ENCODE peak calls at places on chromosomes 3 and 15, in eight cellular contexts. E is MM.1S, P is PC-9, X is GM23248, G is HCT116, B is GM23338, J is PC-3, T is hepatocyte. I is an unnamed sample. For H3K4me1, H3K36me3 and H3K9me2, the result is how much of the 10 kb centered on the place peaks cover.

GRCh38 chr3:37820213-37820612 is 41.5 kb upstream of the CTDSPL start:
- DNase-seq in X (no peak), G (no peak), B (no peak), P (no peak), E (no peak), T (no peak), J (no peak), I (no peak)

GRCh38 chr3:4417449-4417848 is 49.6 kb downstream of the SUMF1 start:
- DNase-seq in J (peak), X (peak), E (no peak), G (no peak), P (no peak), B (no peak), T (no peak), I (no peak)

GRCh38 chr15:69997701-69998273 is 99.9 kb downstream of the TLE3 start:
- DNase-seq in J (peak), E (no peak), X (peak), B (no peak), T (peak), G (peak), P (peak), I (no peak)

GRCh38 chr3:127590282-127590592 is 296 bp downstream of the TPRA1 start:
- DNase-seq in G (no peak), B (peak), X (no peak), J (no peak), P (no peak), T (no peak), E (no peak), I (peak)

GRCh38 chr3:123376451-123377172 is 72.3 kb downstream of the ADCY5 start:
- DNase-seq in G (no peak), E (no peak), B (no peak), J (no peak), T (no peak), P (no peak), X (no peak), I (no peak)

GRCh38 chr3:107421170-107421792 is 44.0 kb downstream of the CCDC54 start:
- DNase-seq in X (peak), B (peak), P (peak), G (peak), J (peak), T (peak), E (peak), I (peak)

GRCh38 chr3:118504906-118505305 is 529.7 kb downstream of the IGSF11 start:
- DNase-seq in G (no peak), B (no peak), X (no peak), J (no peak), P (no peak), E (no peak), T (no peak), I (no peak)

GRCh38 chr3:108780235-108780634 is 23.0 kb upstream of the RETNLB start:
- DNase-seq in E (peak), T (no peak), G (no peak), J (no peak), P (no peak), X (no peak), B (peak), I (no peak)

GRCh38 chr15:52284164-52284563 is 11.4 kb downstream of the MYO5C start:
- DNase-seq in B (no peak), T (no peak), P (peak), G (no peak), X (peak), J (peak), E (no peak), I (no peak)

GRCh38 chr3:120102674-120103073 is 8.4 kb upstream of the GSK3B start:
- DNase-seq in T (no peak), G (no peak), B (no peak), X (no peak), P (no peak), J (peak), E (no peak), I (no peak)

GRCh38 chr15:77346637-77347036 is 73.3 kb downstream of the PEAK1 start:
- DNase-seq in T (no peak), J (peak), G (no peak), X (no peak), P (no peak), B (no peak), E (no peak), I (no peak)
- H3K4me1 ChIP-seq in T (under half), J (under half), G (under half), X (under half), P (under half), B (under half), E (under half), I (under half)

GRCh38 chr3:10311710-10312109 is 9.2 kb downstream of the SEC13 start:
- DNase-seq in G (no peak), X (no peak), E (no peak), T (no peak), J (no peak), P (no peak), B (no peak), I (no peak)

GRCh38 chr3:10312391-10312790 is 8.5 kb downstream of the SEC13 start:
- DNase-seq in X (no peak), J (no peak), T (no peak), B (no peak), E (no peak), P (no peak), G (no peak), I (no peak)

GRCh38 chr3:10308678-10309077 is 12.2 kb downstream of the SEC13 start:
- DNase-seq in G (no peak), B (no peak), T (no peak), J (no peak), X (no peak), E (no peak), P (no peak), I (no peak)

GRCh38 chr3:10310578-10310977 is 10.3 kb downstream of the SEC13 start:
- DNase-seq in B (no peak), G (no peak), J (no peak), X (peak), T (no peak), E (no peak), P (no peak), I (no peak)

DNA sequence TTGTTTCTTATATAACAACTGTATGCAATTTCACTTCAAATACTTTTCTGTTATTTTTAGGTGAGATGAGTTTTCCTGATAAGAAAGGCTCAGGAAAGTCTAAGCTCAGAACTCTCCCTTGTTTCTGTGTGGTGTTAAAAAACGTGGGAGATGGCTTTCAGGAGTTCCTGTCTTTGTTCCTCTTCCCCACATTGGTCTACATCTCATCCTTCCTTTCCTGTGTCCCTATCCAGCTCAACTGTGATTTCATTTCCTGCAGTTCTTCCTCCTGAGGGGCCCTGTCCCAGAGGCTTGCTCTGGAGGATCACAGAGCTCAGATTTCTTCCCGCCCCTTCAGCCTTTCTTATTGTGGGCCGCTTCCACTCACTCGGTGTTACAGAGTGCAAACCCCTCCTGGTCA is 11.2 kb downstream of the SEC13 start:
- DNase-seq in B (no peak), X (no peak), T (no peak), P (no peak), J (no peak), E (no peak), G (no peak), I (no peak)
- H3K36me3 ChIP-seq in B (under half), X (half or more), T (under half), P (under half), J (half or more), E (under half), G (under half), I (under half)

GRCh38 chr15:98565566-98565965 is 82.8 kb upstream of the IGF1R start:
- DNase-seq in B (no peak), E (no peak), G (no peak), P (no peak), T (no peak), J (no peak), X (no peak), I (no peak)

GRCh38 chr15:98561169-98561941 is 87.0 kb upstream of the IGF1R start:
- DNase-seq in B (no peak), X (no peak), G (no peak), E (no peak), J (no peak), T (no peak), P (no peak), I (no peak)

GRCh38 chr15:98560338-98560737 is 88.0 kb upstream of the IGF1R start:
- DNase-seq in T (no peak), J (no peak), E (no peak), B (no peak), P (no peak), G (no peak), X (no peak), I (no peak)

GRCh38 chr15:98567951-98568350 is 80.4 kb upstream of the IGF1R start:
- DNase-seq in J (no peak), G (no peak), T (no peak), B (no peak), E (no peak), X (no peak), P (peak), I (no peak)

GRCh38 chr15:98562361-98562791 is 86.0 kb upstream of the IGF1R start:
- DNase-seq in T (no peak), J (no peak), G (no peak), P (peak), X (no peak), B (no peak), E (no peak), I (no peak)
- H3K9me2 ChIP-seq in T (under half), J (under half), G (under half), P (under half), X (under half), B (under half), E (under half), I (under half)

GRCh38 chr15:90579213-90579612 is 49.5 kb downstream of the CRTC3 start:
- DNase-seq in E (no peak), G (no peak), X (no peak), J (no peak), T (no peak), B (no peak), P (no peak), I (no peak)
- H3K4me1 ChIP-seq in E (under half), G (under half), X (under half), J (under half), T (under half), B (under half), P (under half), I (under half)

DNA sequence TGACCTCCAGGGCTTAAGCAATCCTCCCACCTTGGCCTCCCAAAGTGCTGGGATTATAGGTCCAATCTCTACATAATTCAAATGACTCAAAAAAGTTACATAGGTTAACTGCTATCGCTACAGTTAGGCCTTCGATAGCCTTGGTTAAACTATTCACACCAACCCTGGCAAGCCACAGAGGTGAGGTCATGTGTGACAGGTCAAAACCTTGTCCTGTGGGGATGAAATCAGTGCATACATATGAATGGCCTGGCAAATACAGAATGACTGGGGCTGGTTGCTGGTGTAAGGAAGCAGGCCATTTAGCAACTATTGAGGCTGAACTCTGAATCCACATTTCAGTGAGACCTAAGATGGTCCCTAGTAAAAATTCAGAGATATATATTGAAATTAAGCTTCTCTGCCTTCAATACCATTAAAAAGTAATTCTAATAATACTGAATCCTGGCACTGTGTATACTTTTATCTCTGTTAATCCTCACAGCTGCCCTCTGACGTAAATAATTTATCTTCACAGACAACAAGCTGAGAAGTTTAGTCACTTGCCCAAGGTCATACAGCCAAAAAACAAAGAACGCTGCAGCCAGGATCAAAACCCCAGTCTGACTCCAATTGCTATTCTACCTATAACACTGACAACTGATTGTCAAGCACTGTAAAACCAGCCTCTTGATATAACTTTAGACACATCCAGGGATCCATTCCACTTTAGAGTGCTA is 35.3 kb downstream of the MKRN2 start:
- DNase-seq in E (no peak), T (no peak), P (no peak), J (no peak), B (no peak), X (no peak), G (no peak), I (no peak)
- H3K36me3 ChIP-seq in E (under half), T (under half), P (under half), J (half or more), B (under half), X (under half), G (under half), I (under half)

DNA sequence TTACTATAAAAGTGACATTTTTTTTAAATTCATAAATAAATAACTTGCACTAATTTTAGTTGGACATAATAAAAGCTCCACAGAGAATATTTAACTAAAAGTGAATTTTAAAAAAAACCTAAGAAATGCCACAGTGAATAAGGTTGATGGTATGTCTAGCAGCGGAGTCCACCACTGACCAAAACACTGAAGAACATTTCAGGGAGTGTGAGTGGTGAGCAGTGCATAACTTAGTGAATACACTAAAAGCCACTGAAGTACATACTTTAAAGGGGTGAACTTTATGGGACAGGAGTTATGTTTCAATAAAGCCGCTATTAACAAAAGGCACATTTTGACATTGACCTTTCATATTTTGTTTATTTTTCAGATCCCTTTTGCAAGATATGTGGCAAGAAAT is 32.3 kb downstream of the SRP14 start:
- DNase-seq in P (no peak), T (no peak), G (no peak), E (no peak), J (no peak), B (no peak), X (peak), I (no peak)
- H3K9me2 ChIP-seq in P (under half), T (under half), G (under half), E (under half), J (under half), B (under half), X (under half), I (under half)

GRCh38 chr15:65368646-65369045 is 9.2 kb downstream of the IGDCC3 start:
- DNase-seq in P (no peak), J (no peak), T (no peak), E (no peak), X (no peak), G (no peak), B (peak), I (no peak)
- H3K4me1 ChIP-seq in P (under half), J (under half), T (under half), E (under half), X (under half), G (under half), B (half or more), I (under half)

DNA sequence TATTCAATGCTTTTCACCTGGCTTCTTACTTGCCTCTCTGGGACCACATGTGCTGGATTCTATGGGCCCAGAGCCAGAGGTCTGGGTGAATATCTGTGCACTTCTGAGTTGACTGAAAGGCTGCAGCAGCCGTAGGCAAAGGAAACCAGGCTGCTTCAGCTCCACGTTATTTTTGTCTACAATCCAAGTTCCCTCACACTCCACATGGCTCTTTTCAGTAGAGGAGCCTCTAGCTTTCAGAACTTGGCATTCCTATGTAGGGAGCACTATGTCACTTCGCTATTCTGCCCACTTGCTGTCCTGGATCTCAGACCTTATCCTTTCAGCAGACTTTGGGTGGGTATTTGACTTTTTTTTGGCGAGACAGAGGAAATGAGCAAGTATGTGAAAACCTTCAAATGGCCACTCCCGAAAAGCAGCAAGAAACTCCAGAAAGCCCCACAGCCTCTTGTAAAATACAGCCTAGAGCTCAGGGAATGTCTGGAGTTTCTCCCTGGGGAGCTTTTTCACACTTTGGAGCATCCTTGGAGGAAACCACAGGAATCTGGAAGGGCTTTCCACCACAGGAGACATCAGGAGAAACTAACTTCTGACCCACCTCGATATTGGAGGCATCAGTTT is 80.9 kb downstream of the DUT start:
- DNase-seq in P (no peak), X (peak), B (no peak), T (no peak), E (no peak), J (no peak), G (no peak), I (no peak)
- H3K36me3 ChIP-seq in P (under half), X (half or more), B (under half), T (under half), E (under half), J (under half), G (under half), I (under half)

GRCh38 chr15:101378879-101379278 is 83.8 kb upstream of the SNRPA1 start:
- DNase-seq in B (no peak), X (no peak), J (no peak), G (no peak), P (no peak), T (no peak), E (no peak), I (no peak)
- H3K9me2 ChIP-seq in B (under half), X (under half), J (under half), G (under half), P (under half), T (under half), E (under half), I (under half)